ENCODE peak calls at places on chromosomes 6 and 20, in four cellular contexts. R is stimulated activated CD8-positive, alpha-beta memory T cell treated with anti-CD3 and anti-CD28 coated beads, Interleukin-4, amount 100 ng/mL, for 1 hour; V is cardiac muscle cell; O is Right ventricle myocardium superior. G is an unnamed sample.

GRCh38 chr20:8057871-8058270 is 38.3 kb upstream of the TMX4 start:
- DNase-seq in R (no peak), O (no peak), V (no peak), G (no peak)

GRCh38 chr6:169188051-169188863 is 65.4 kb downstream of the THBS2 start:
- DNase-seq in V (peak; percentile 84), R (no peak), O (no peak), G (peak; percentile 93)

GRCh38 chr6:87483929-87484328 is 11.2 kb downstream of the SLC35A1 start:
- DNase-seq in O (no peak), V (peak; percentile 51), R (no peak), G (peak; percentile 24)

GRCh38 chr6:14704383-14705271 is 541.2 kb upstream of the JARID2 start:
- DNase-seq in O (no peak), V (no peak), R (no peak), G (no peak)

GRCh38 chr6:28789553-28790083 is 134.2 kb downstream of the TRIM27 start:
- DNase-seq in R (no peak), V (peak; percentile 61), O (no peak), G (peak; percentile 60)

GRCh38 chr6:142013875-142014495 is 118.7 kb upstream of the GJE1 start:
- DNase-seq in R (no peak), V (no peak), O (no peak), G (peak; percentile 48)

GRCh38 chr6:31826793-31827285 is 699 bp upstream of the HSPA1B start:
- DNase-seq in V (peak; percentile 96), O (peak; percentile 93), R (no peak), G (peak; percentile 90)

GRCh38 chr6:7156666-7157278 is 49.0 kb downstream of the RREB1 start:
- DNase-seq in V (peak; percentile 67), O (no peak), R (no peak), G (peak; percentile 81)

GRCh38 chr6:159874475-159874874 is 16.3 kb upstream of the MAS1 start:
- DNase-seq in R (no peak), V (peak; percentile 80), O (peak; percentile 76), G (peak; percentile 22)

GRCh38 chr6:43263314-43264178 is 20.3 kb downstream of the TTBK1 start:
- DNase-seq in V (peak; percentile 78), O (peak; percentile 85), R (peak; percentile 51), G (peak; percentile 58)

GRCh38 chr6:152026291-152026690 is 218.8 kb downstream of the ESR1 start:
- DNase-seq in R (no peak), V (no peak), O (no peak), G (no peak)

GRCh38 chr6:13413906-13414555 is 73.4 kb downstream of the GFOD1 start:
- DNase-seq in R (no peak), O (peak; percentile 77), V (peak; percentile 32), G (no peak)

G was measured in RPMI7951.